ENCODE peak calls at places on chromosome 16, in eight cellular contexts. N is neural progenitor cell; G is NCI-H524 treated with DMSO at 0.1 percent for 48 hours; H is aorta; T is astrocyte of the spinal cord; D is activated CD8-positive, alpha-beta memory T cell treated with anti-CD3 and anti-CD28 coated beads, Interleukin-2, amount 50 U/mL, for 4 hours; E is stimulated activated CD4-positive, alpha-beta T cell treated with anti-CD3 and anti-CD28 coated beads, Interleukin-15, amount 100 ng/mL, for 48 hours; Y is substantia nigra. Z is an unnamed sample.

GRCh38 chr16:83002351-83003334 is 375.9 kb downstream of the CDH13 start:
- DNase-seq in G (no peak), Y (no peak), D (no peak), T (peak; percentile 15), E (no peak), H (no peak), N (no peak), Z (no peak)

GRCh38 chr16:47311738-47312505 is 148.9 kb downstream of the ITFG1 start:
- DNase-seq in N (peak; percentile 20), G (no peak), Y (no peak), D (no peak), E (no peak), H (no peak), T (peak; percentile 37), Z (no peak)

GRCh38 chr16:2596747-2597559 is 59.1 kb downstream of the PDPK1 start:
- DNase-seq in N (no peak), D (no peak), H (peak; percentile 34), T (no peak), Y (no peak), E (no peak), G (no peak), Z (no peak)

GRCh38 chr16:11399261-11399831 is 54.1 kb downstream of the RMI2 start:
- DNase-seq in G (no peak), D (no peak), E (no peak), Y (no peak), H (no peak), T (no peak), N (no peak), Z (no peak)

GRCh38 chr16:79638386-79639106 is 38.0 kb upstream of the MAF start:
- DNase-seq in E (no peak), N (no peak), H (no peak), D (no peak), G (no peak), Y (no peak), T (no peak), Z (no peak)

GRCh38 chr16:84138824-84139627 is 6.0 kb downstream of the HSDL1 start:
- DNase-seq in T (peak; percentile 58), G (peak; percentile 80), D (no peak), H (no peak), Y (no peak), N (peak; percentile 37), E (no peak), Z (no peak)

GRCh38 chr16:56628486-56629035 is 3.0 kb downstream of the MT1E start:
- DNase-seq in D (no peak), H (no peak), N (no peak), T (no peak), E (no peak), Y (no peak), G (no peak), Z (no peak)

GRCh38 chr16:67842509-67843342 is 606 bp downstream of the THAP11 start:
- DNase-seq in N (peak; percentile 83), G (no peak), Y (peak; percentile 83), T (peak; percentile 58), D (peak; percentile 54), H (peak; percentile 75), E (peak; percentile 48), Z (no peak)

GRCh38 chr16:87723224-87723619 is 42.6 kb downstream of the KLHDC4 start:
- DNase-seq in T (peak; percentile 76), E (no peak), D (no peak), H (no peak), G (peak; percentile 96), Y (peak; percentile 29), N (no peak), Z (no peak)

GRCh38 chr16:64711026-64711425 is 410.8 kb downstream of the CDH11 start:
- DNase-seq in N (no peak), E (no peak), D (no peak), G (no peak), Y (no peak), H (no peak), T (peak; percentile 89), Z (no peak)

GRCh38 chr16:56742030-56742984 is 12.4 kb downstream of the NUP93 start:
- DNase-seq in H (no peak), T (peak; percentile 88), N (no peak), Y (no peak), D (no peak), E (no peak), G (no peak), Z (no peak)

GRCh38 chr16:66705790-66706505 is 9.4 kb upstream of the CMTM4 start:
- DNase-seq in D (no peak), T (peak; percentile 29), Y (no peak), G (no peak), H (peak; percentile 87), N (no peak), E (no peak), Z (peak; percentile 56)

GRCh38 chr16:51153275-51153991 is 2.4 kb upstream of the SALL1 start:
- DNase-seq in D (no peak), N (peak; percentile 76), Y (peak; percentile 34), G (no peak), H (no peak), T (peak; percentile 43), E (no peak), Z (peak; percentile 36)

GRCh38 chr16:67086829-67087228 is 22.9 kb upstream of the PHAF1 start:
- DNase-seq in G (no peak), N (no peak), D (no peak), E (no peak), Y (no peak), T (no peak), H (no peak), Z (no peak)